ENCODE peak calls at places on chromosomes 16 and 17, in eight cellular contexts. One of them, this sample, is unnamed.

GRCh38 chr17:56914641-56915263 is 903 bp upstream of the TRIM25 start:
- DNase-seq in glutamatergic neuron: no peak
- DNase-seq in cardiac muscle cell: no peak
- DNase-seq in skeletal muscle cell: no peak
- DNase-seq in NCI-H1417: no peak
- DNase-seq in RCC 7860: no peak
- DNase-seq in H9: no peak
- DNase-seq in lower lobe of right lung: no peak
- DNase-seq in this sample: no peak

GRCh38 chr17:57666946-57667345 is 78.2 kb downstream of the CCDC182 start:
- DNase-seq in RCC 7860: no peak
- DNase-seq in H9: peak
- DNase-seq in cardiac muscle cell: no peak
- DNase-seq in lower lobe of right lung: no peak
- DNase-seq in glutamatergic neuron: no peak
- DNase-seq in NCI-H1417: no peak
- DNase-seq in skeletal muscle cell: no peak
- DNase-seq in this sample: no peak

GRCh38 chr16:31064882-31065461 is 9.1 kb downstream of the ZNF668 start:
- DNase-seq in RCC 7860: peak
- DNase-seq in skeletal muscle cell: peak
- DNase-seq in H9: no peak
- DNase-seq in lower lobe of right lung: no peak
- DNase-seq in cardiac muscle cell: no peak
- DNase-seq in NCI-H1417: no peak
- DNase-seq in glutamatergic neuron: peak
- DNase-seq in this sample: no peak

GRCh38 chr17:10109146-10109545 is 89.3 kb downstream of the GAS7 start:
- DNase-seq in RCC 7860: no peak
- DNase-seq in H9: no peak
- DNase-seq in NCI-H1417: no peak
- DNase-seq in cardiac muscle cell: no peak
- DNase-seq in lower lobe of right lung: no peak
- DNase-seq in skeletal muscle cell: no peak
- DNase-seq in glutamatergic neuron: no peak
- DNase-seq in this sample: no peak

GRCh38 chr16:27226976-27227705 is 23.8 kb downstream of the KDM8 start:
- DNase-seq in skeletal muscle cell: no peak
- DNase-seq in NCI-H1417: no peak
- DNase-seq in glutamatergic neuron: no peak
- DNase-seq in cardiac muscle cell: no peak
- DNase-seq in H9: no peak
- DNase-seq in RCC 7860: no peak
- DNase-seq in lower lobe of right lung: peak
- DNase-seq in this sample: no peak

GRCh38 chr16:56513972-56514371 is 5.9 kb downstream of the BBS2 start:
- DNase-seq in RCC 7860: peak
- DNase-seq in lower lobe of right lung: no peak
- DNase-seq in H9: peak
- DNase-seq in skeletal muscle cell: peak
- DNase-seq in NCI-H1417: peak
- DNase-seq in cardiac muscle cell: peak
- DNase-seq in glutamatergic neuron: no peak
- DNase-seq in this sample: peak

GRCh38 chr17:50060951-50061712 is 5.2 kb downstream of the ITGA3 start:
- DNase-seq in H9: no peak
- DNase-seq in skeletal muscle cell: peak
- DNase-seq in lower lobe of right lung: peak
- DNase-seq in RCC 7860: no peak
- DNase-seq in glutamatergic neuron: no peak
- DNase-seq in NCI-H1417: no peak
- DNase-seq in cardiac muscle cell: peak
- DNase-seq in this sample: no peak

GRCh38 chr17:50557265-50558029 is 3.1 kb upstream of the CACNA1G start:
- DNase-seq in cardiac muscle cell: no peak
- DNase-seq in H9: no peak
- DNase-seq in skeletal muscle cell: no peak
- DNase-seq in NCI-H1417: no peak
- DNase-seq in lower lobe of right lung: no peak
- DNase-seq in glutamatergic neuron: no peak
- DNase-seq in RCC 7860: no peak
- DNase-seq in this sample: no peak

GRCh38 chr17:74569392-74570003 is 2.2 kb upstream of the CD300H start:
- DNase-seq in skeletal muscle cell: peak
- DNase-seq in lower lobe of right lung: peak
- DNase-seq in H9: peak
- DNase-seq in glutamatergic neuron: no peak
- DNase-seq in RCC 7860: peak
- DNase-seq in cardiac muscle cell: no peak
- DNase-seq in NCI-H1417: no peak
- DNase-seq in this sample: no peak

GRCh38 chr17:37787055-37787720 is 42.3 kb upstream of the HNF1B start:
- DNase-seq in lower lobe of right lung: no peak
- DNase-seq in glutamatergic neuron: no peak
- DNase-seq in cardiac muscle cell: no peak
- DNase-seq in skeletal muscle cell: no peak
- DNase-seq in H9: no peak
- DNase-seq in RCC 7860: peak
- DNase-seq in NCI-H1417: no peak
- DNase-seq in this sample: no peak

GRCh38 chr16:85842848-85843247 is 43.4 kb downstream of the COX4I1 start:
- DNase-seq in lower lobe of right lung: peak
- DNase-seq in NCI-H1417: no peak
- DNase-seq in RCC 7860: no peak
- DNase-seq in H9: no peak
- DNase-seq in glutamatergic neuron: no peak
- DNase-seq in cardiac muscle cell: no peak
- DNase-seq in skeletal muscle cell: no peak
- DNase-seq in this sample: no peak

GRCh38 chr16:81889896-81890634 is 111.0 kb downstream of the PLCG2 start:
- DNase-seq in glutamatergic neuron: peak
- DNase-seq in NCI-H1417: peak
- DNase-seq in RCC 7860: peak
- DNase-seq in cardiac muscle cell: peak
- DNase-seq in skeletal muscle cell: peak
- DNase-seq in lower lobe of right lung: no peak
- DNase-seq in H9: peak
- DNase-seq in this sample: peak

GRCh38 chr17:59838196-59838911 is 54.4 kb downstream of the TUBD1 start:
- DNase-seq in NCI-H1417: peak
- DNase-seq in lower lobe of right lung: no peak
- DNase-seq in H9: no peak
- DNase-seq in RCC 7860: peak
- DNase-seq in cardiac muscle cell: no peak
- DNase-seq in glutamatergic neuron: no peak
- DNase-seq in skeletal muscle cell: no peak
- DNase-seq in this sample: no peak

GRCh38 chr17:65183736-65184135 is 46.6 kb downstream of the RGS9 start:
- DNase-seq in skeletal muscle cell: no peak
- DNase-seq in glutamatergic neuron: no peak
- DNase-seq in cardiac muscle cell: peak
- DNase-seq in RCC 7860: peak
- DNase-seq in NCI-H1417: no peak
- DNase-seq in lower lobe of right lung: no peak
- DNase-seq in H9: peak
- DNase-seq in this sample: no peak

GRCh38 chr17:79919862-79920720 is 80.9 kb upstream of the CBX4 start:
- DNase-seq in H9: no peak
- DNase-seq in skeletal muscle cell: no peak
- DNase-seq in glutamatergic neuron: no peak
- DNase-seq in NCI-H1417: peak
- DNase-seq in lower lobe of right lung: peak
- DNase-seq in cardiac muscle cell: no peak
- DNase-seq in RCC 7860: no peak
- DNase-seq in this sample: no peak

GRCh38 chr16:4373909-4374742 is 2.5 kb downstream of the VASN start:
- DNase-seq in skeletal muscle cell: peak
- DNase-seq in H9: peak
- DNase-seq in lower lobe of right lung: peak
- DNase-seq in RCC 7860: peak
- DNase-seq in cardiac muscle cell: peak
- DNase-seq in NCI-H1417: no peak
- DNase-seq in glutamatergic neuron: no peak
- DNase-seq in this sample: no peak

GRCh38 chr17:6024576-6024975 is 45.6 kb upstream of the WSCD1 start:
- DNase-seq in NCI-H1417: no peak
- DNase-seq in RCC 7860: no peak
- DNase-seq in cardiac muscle cell: no peak
- DNase-seq in glutamatergic neuron: no peak
- DNase-seq in skeletal muscle cell: no peak
- DNase-seq in H9: no peak
- DNase-seq in lower lobe of right lung: no peak
- DNase-seq in this sample: no peak

GRCh38 chr16:84245933-84246678 is 6.3 kb upstream of the KCNG4 start:
- DNase-seq in RCC 7860: no peak
- DNase-seq in NCI-H1417: no peak
- DNase-seq in lower lobe of right lung: no peak
- DNase-seq in H9: no peak
- DNase-seq in cardiac muscle cell: no peak
- DNase-seq in glutamatergic neuron: no peak
- DNase-seq in skeletal muscle cell: no peak
- DNase-seq in this sample: no peak

GRCh38 chr17:57783338-57783742 is 38.2 kb upstream of the CCDC182 start:
- DNase-seq in RCC 7860: peak
- DNase-seq in lower lobe of right lung: peak
- DNase-seq in NCI-H1417: peak
- DNase-seq in H9: peak
- DNase-seq in glutamatergic neuron: peak
- DNase-seq in cardiac muscle cell: peak
- DNase-seq in skeletal muscle cell: no peak
- DNase-seq in this sample: peak

GRCh38 chr17:26818736-26819135 is 475.2 kb upstream of the WSB1 start:
- DNase-seq in RCC 7860: peak
- DNase-seq in NCI-H1417: no peak
- DNase-seq in cardiac muscle cell: no peak
- DNase-seq in skeletal muscle cell: no peak
- DNase-seq in lower lobe of right lung: no peak
- DNase-seq in glutamatergic neuron: no peak
- DNase-seq in H9: no peak
- DNase-seq in this sample: no peak

GRCh38 chr17:82893779-82894178 is 54.0 kb upstream of the ZNF750 start:
- DNase-seq in skeletal muscle cell: no peak
- DNase-seq in H9: no peak
- DNase-seq in RCC 7860: no peak
- DNase-seq in glutamatergic neuron: no peak
- DNase-seq in lower lobe of right lung: no peak
- DNase-seq in NCI-H1417: no peak
- DNase-seq in cardiac muscle cell: no peak
- DNase-seq in this sample: no peak

GRCh38 chr17:35245196-35245486 is 2.3 kb downstream of the SLFN5 start:
- DNase-seq in lower lobe of right lung: no peak
- DNase-seq in H9: no peak
- DNase-seq in glutamatergic neuron: no peak
- DNase-seq in cardiac muscle cell: no peak
- DNase-seq in RCC 7860: peak
- DNase-seq in skeletal muscle cell: peak
- DNase-seq in NCI-H1417: no peak
- DNase-seq in this sample: peak

GRCh38 chr17:71342726-71343125 is 778.1 kb upstream of the SOX9 start:
- DNase-seq in cardiac muscle cell: no peak
- DNase-seq in RCC 7860: peak
- DNase-seq in NCI-H1417: no peak
- DNase-seq in glutamatergic neuron: no peak
- DNase-seq in lower lobe of right lung: no peak
- DNase-seq in H9: no peak
- DNase-seq in skeletal muscle cell: no peak
- DNase-seq in this sample: no peak

GRCh38 chr16:86252596-86252995 is 257.7 kb upstream of the FOXF1 start:
- DNase-seq in H9: peak
- DNase-seq in skeletal muscle cell: no peak
- DNase-seq in glutamatergic neuron: peak
- DNase-seq in lower lobe of right lung: no peak
- DNase-seq in cardiac muscle cell: peak
- DNase-seq in RCC 7860: no peak
- DNase-seq in NCI-H1417: no peak
- DNase-seq in this sample: no peak

GRCh38 chr17:80261159-80261894 is 675 bp downstream of the RNF213 start:
- DNase-seq in skeletal muscle cell: no peak
- DNase-seq in cardiac muscle cell: peak
- DNase-seq in NCI-H1417: peak
- DNase-seq in glutamatergic neuron: peak
- DNase-seq in lower lobe of right lung: peak
- DNase-seq in RCC 7860: peak
- DNase-seq in H9: peak
- DNase-seq in this sample: peak

GRCh38 chr17:45171338-45172231 is 9.9 kb downstream of the HEXIM2 start:
- DNase-seq in cardiac muscle cell: peak
- DNase-seq in glutamatergic neuron: peak
- DNase-seq in lower lobe of right lung: peak
- DNase-seq in RCC 7860: no peak
- DNase-seq in skeletal muscle cell: peak
- DNase-seq in H9: peak
- DNase-seq in NCI-H1417: no peak
- DNase-seq in this sample: no peak

GRCh38 chr17:80782536-80783427 is 208.9 kb upstream of the CHMP6 start:
- DNase-seq in cardiac muscle cell: peak
- DNase-seq in NCI-H1417: no peak
- DNase-seq in skeletal muscle cell: no peak
- DNase-seq in H9: peak
- DNase-seq in glutamatergic neuron: no peak
- DNase-seq in lower lobe of right lung: no peak
- DNase-seq in RCC 7860: peak
- DNase-seq in this sample: no peak

GRCh38 chr16:4679156-4679853 is 14.1 kb upstream of the NUDT16L1 start:
- DNase-seq in H9: no peak
- DNase-seq in skeletal muscle cell: no peak
- DNase-seq in cardiac muscle cell: peak
- DNase-seq in RCC 7860: no peak
- DNase-seq in lower lobe of right lung: peak
- DNase-seq in glutamatergic neuron: no peak
- DNase-seq in NCI-H1417: peak
- DNase-seq in this sample: no peak

This sample was measured in stimulated activated naive CD8-positive, alpha-beta T cell treated with anti-CD3 and anti-CD28 coated beads, Interleukin-15, amount 100 ng/mL, for 72 hours.